ENCODE peak calls at places on chromosome 10, in ten cellular contexts. T, K, W, R, X, B, Q, J, Y and U are unnamed samples.

GRCh38 chr10:10782603-10783002 is 235.1 kb upstream of the CELF2 start:
- DNase-seq in T (no peak), W (no peak), Q (no peak), X (no peak), Y (no peak), J (no peak), B (no peak), R (peak), K (peak), U (no peak)

GRCh38 chr10:3773465-3774017 is 11.5 kb downstream of the KLF6 start:
- DNase-seq in R (peak), Y (no peak), B (no peak), T (no peak), W (no peak), K (peak), Q (no peak), X (no peak), J (no peak), U (no peak)

GRCh38 chr10:68135362-68135761 is 26.1 kb downstream of the MYPN start:
- DNase-seq in W (no peak), Q (no peak), R (peak), K (no peak), X (no peak), Y (no peak), B (no peak), T (no peak), J (no peak), U (no peak)

GRCh38 chr10:23445591-23445990 is 6.7 kb downstream of the OTUD1 start:
- DNase-seq in B (no peak), X (no peak), J (no peak), Y (no peak), T (no peak), R (no peak), Q (no peak), W (no peak), K (no peak), U (no peak)

GRCh38 chr10:106836923-106837322 is 327.6 kb downstream of the SORCS1 start:
- DNase-seq in K (no peak), Y (no peak), X (no peak), J (no peak), W (no peak), R (no peak), B (no peak), T (no peak), Q (no peak), U (no peak)

GRCh38 chr10:27240891-27241639 is 468 bp upstream of the ACBD5 start:
- DNase-seq in K (peak), B (peak), T (peak), R (peak), Y (no peak), W (no peak), J (peak), X (no peak), Q (no peak), U (no peak)

GRCh38 chr10:131114846-131115245 is 196.7 kb downstream of the TCERG1L start:
- DNase-seq in T (no peak), J (no peak), X (no peak), W (no peak), Y (no peak), B (no peak), K (no peak), Q (no peak), R (no peak), U (no peak)

GRCh38 chr10:307659-308058 is 172.4 kb downstream of the ZMYND11 start:
- DNase-seq in K (no peak), W (no peak), X (no peak), T (peak), R (no peak), Q (no peak), Y (no peak), J (no peak), B (no peak), U (no peak)

GRCh38 chr10:101453318-101453717 is 99.4 kb downstream of the BTRC start:
- DNase-seq in Q (no peak), J (no peak), X (no peak), T (no peak), B (no peak), Y (no peak), R (peak), K (peak), W (no peak), U (no peak)

GRCh38 chr10:45000138-45000763 is 472 bp upstream of the ZNF22 start:
- DNase-seq in J (no peak), K (peak), R (peak), X (no peak), B (no peak), Q (no peak), W (no peak), Y (no peak), T (no peak), U (peak)

GRCh38 chr10:124672181-124672638 is 72.0 kb downstream of the FAM53B start:
- DNase-seq in R (no peak), T (no peak), Q (no peak), B (no peak), J (no peak), K (peak), X (no peak), Y (no peak), W (no peak), U (no peak)

GRCh38 chr10:84108797-84109196 is 30.5 kb upstream of the GHITM start:
- DNase-seq in W (no peak), Q (no peak), X (no peak), R (no peak), T (no peak), Y (no peak), B (no peak), J (no peak), K (no peak), U (no peak)